ENCODE peak calls at places on chromosomes 3 and 15, in nine cellular contexts. W is NCI-H1092 treated with DMSO at 0.1 percent for 48 hours; K is NCI-H774; Z is CD8-positive, alpha-beta memory T cell; F is CD8-positive, alpha-beta T cell; V is ACHN; G is NAMALWA; U is AG04450; R is activated CD8-positive, alpha-beta memory T cell treated with anti-CD3 and anti-CD28 coated beads for 1 hour. H is an unnamed sample.

GRCh38 chr3:141945726-141946125 is 69.3 kb downstream of the ATP1B3 start:
- DNase-seq in R (no peak), W (no peak), Z (no peak), U (no peak), F (no peak), V (no peak), K (no peak), G (no peak), H (no peak)

GRCh38 chr3:187798531-187799520 is 53.6 kb upstream of the BCL6 start:
- DNase-seq in F (no peak), U (no peak), G (no peak), W (no peak), R (no peak), V (no peak), K (no peak), Z (no peak), H (peak)

GRCh38 chr15:90862964-90863721 is 5.2 kb upstream of the FURIN start:
- DNase-seq in U (no peak), R (no peak), G (no peak), F (no peak), K (no peak), W (no peak), Z (no peak), V (no peak), H (no peak)

GRCh38 chr15:81060470-81060869 is 59.7 kb downstream of the TLNRD1 start:
- DNase-seq in U (no peak), F (no peak), V (no peak), K (no peak), W (no peak), Z (no peak), G (no peak), R (no peak), H (no peak)

GRCh38 chr3:178510496-178510895 is 25.7 kb upstream of the KCNMB2 start:
- DNase-seq in R (no peak), U (no peak), W (no peak), K (no peak), F (no peak), V (no peak), G (no peak), Z (no peak), H (no peak)

GRCh38 chr3:147699175-147699838 is 290.1 kb downstream of the ZIC1 start:
- DNase-seq in U (no peak), V (no peak), K (no peak), Z (no peak), G (no peak), F (no peak), R (no peak), W (no peak), H (no peak)

GRCh38 chr3:36800533-36801116 is 36.3 kb upstream of the DCLK3 start:
- DNase-seq in K (no peak), Z (no peak), G (no peak), R (no peak), W (no peak), F (no peak), V (no peak), U (no peak), H (no peak)

GRCh38 chr3:15327941-15328340 is 4.4 kb downstream of the SH3BP5 start:
- DNase-seq in V (no peak), Z (no peak), R (no peak), F (no peak), G (peak), K (peak), W (peak), U (no peak), H (peak)

GRCh38 chr3:133777807-133778568 is 27.6 kb upstream of the SRPRB start:
- DNase-seq in U (no peak), G (no peak), K (no peak), R (no peak), Z (no peak), F (no peak), W (no peak), V (no peak), H (no peak)